ENCODE peak calls at places on chromosomes 13 and 19, in nine cellular contexts. H is COR-L47; Q is HAP-1; T is activated T-cell treated with anti-CD3 and anti-CD28 coated beads, Interleukin-2, amount 50 U/mL, for 72 hours; I is GM04504; A is naive thymus-derived CD4-positive, alpha-beta T cell; R is GF-D8; U is activated naive CD8-positive, alpha-beta T cell treated with anti-CD3 and anti-CD28 coated beads for 36 hours; M is left colon. V is an unnamed sample.

GRCh38 chr19:11624064-11624463 is 26.8 kb downstream of the ZNF627 start:
- DNase-seq in T (no peak), H (no peak), M (no peak), A (no peak), I (peak; percentile 28), U (no peak), Q (no peak), R (no peak), V (no peak)

GRCh38 chr13:44219808-44220544 is 153.6 kb upstream of the SERP2 start:
- DNase-seq in I (no peak), M (no peak), A (no peak), Q (no peak), T (no peak), H (no peak), R (no peak), U (no peak), V (peak; percentile 58)

GRCh38 chr13:78680064-78680463 is 21.1 kb upstream of the OBI1 start:
- DNase-seq in H (peak; percentile 45), I (no peak), M (no peak), A (no peak), Q (no peak), R (no peak), U (no peak), T (no peak), V (no peak)

GRCh38 chr19:10450853-10451609 is 30.7 kb downstream of the PDE4A start:
- DNase-seq in I (no peak), R (no peak), Q (peak; percentile 86), T (no peak), M (peak; percentile 96), U (peak; percentile 36), A (no peak), H (no peak), V (no peak)

GRCh38 chr19:50357178-50358100 is 8.0 kb downstream of the NAPSA start:
- DNase-seq in T (peak; percentile 88), Q (peak; percentile 83), H (peak; percentile 35), M (peak; percentile 65), A (peak; percentile 84), U (peak; percentile 84), R (peak; percentile 14), I (peak; percentile 24), V (peak; percentile 69)

GRCh38 chr13:24233351-24233901 is 72.9 kb downstream of the SPATA13 start:
- DNase-seq in R (no peak), I (peak; percentile 24), H (no peak), Q (no peak), U (no peak), M (no peak), T (no peak), A (no peak), V (peak; percentile 59)

GRCh38 chr19:41575998-41576397 is at the start of gene CEACAM21:
- DNase-seq in A (peak; percentile 41), U (peak; percentile 48), I (no peak), R (peak; percentile 64), H (no peak), M (peak; percentile 59), T (peak; percentile 61), Q (no peak), V (no peak)

GRCh38 chr13:42612021-42612765 is 38.2 kb downstream of the TNFSF11 start:
- DNase-seq in I (no peak), R (no peak), A (no peak), H (no peak), U (no peak), T (no peak), M (no peak), Q (no peak), V (no peak)

GRCh38 chr19:23281663-23282276 is 31.6 kb upstream of the ZNF724 start:
- DNase-seq in M (no peak), R (no peak), I (no peak), Q (no peak), A (no peak), U (no peak), T (no peak), H (no peak), V (no peak)

GRCh38 chr13:96252903-96253302 is 163.0 kb downstream of the HS6ST3 start:
- DNase-seq in A (no peak), U (no peak), H (no peak), T (no peak), M (no peak), R (no peak), I (no peak), Q (no peak), V (no peak)

GRCh38 chr19:2540646-2541454 is 64.9 kb downstream of the GADD45B start:
- DNase-seq in H (no peak), I (peak; percentile 95), R (no peak), T (no peak), A (no peak), Q (peak; percentile 92), M (peak; percentile 80), U (no peak), V (peak; percentile 99)

GRCh38 chr13:29520671-29521070 is 74.8 kb downstream of the SLC7A1 start:
- DNase-seq in M (no peak), Q (no peak), U (no peak), H (no peak), A (no peak), I (peak; percentile 76), T (no peak), R (no peak), V (no peak)

GRCh38 chr19:47158879-47159509 is 28.4 kb downstream of the SAE1 start:
- DNase-seq in I (no peak), M (no peak), H (no peak), R (no peak), U (peak; percentile 52), Q (no peak), T (peak; percentile 41), A (no peak), V (peak; percentile 45)

GRCh38 chr13:45851171-45851889 is at the start of gene SIAH3:
- DNase-seq in H (no peak), I (no peak), A (no peak), T (peak; percentile 23), U (peak; percentile 17), R (no peak), Q (no peak), M (no peak), V (peak; percentile 36)

GRCh38 chr13:75762066-75762937 is 126.2 kb downstream of the LMO7 start:
- DNase-seq in I (no peak), R (no peak), A (peak; percentile 25), U (peak; percentile 31), T (peak; percentile 37), H (peak; percentile 14), Q (no peak), M (no peak), V (no peak)

GRCh38 chr19:1027020-1027952 is 878 bp downstream of the CNN2 start:
- DNase-seq in Q (no peak), H (no peak), M (no peak), A (no peak), U (peak; percentile 51), T (peak; percentile 35), I (no peak), R (no peak), V (no peak)

GRCh38 chr13:21034602-21035190 is 26.7 kb downstream of the LATS2 start:
- DNase-seq in U (no peak), H (no peak), R (no peak), I (no peak), M (no peak), Q (no peak), T (no peak), A (no peak), V (peak; percentile 23)

GRCh38 chr19:34364830-34365462 is at the start of gene GPI:
- DNase-seq in Q (peak; percentile 70), T (peak; percentile 81), H (peak; percentile 65), M (peak; percentile 64), I (no peak), A (peak; percentile 82), R (no peak), U (peak; percentile 82), V (peak; percentile 50)

V was measured in cardiac muscle cell.